ENCODE peak calls at places on chromosomes 6 and 20, in nine cellular contexts. D, C, A, M, Q, B, Z, O and H are unnamed samples.

GRCh38 chr20:45576995-45577394 is 2.1 kb downstream of the WFDC8 start:
- DNase-seq in D (no peak), C (no peak), A (no peak), M (peak; percentile 9), Q (no peak), B (no peak), Z (no peak), O (no peak), H (no peak)

GRCh38 chr20:44650777-44651493 is 564 bp downstream of the ADA start:
- DNase-seq in D (no peak), C (no peak), A (no peak), M (peak; percentile 19), Q (no peak), B (no peak), Z (no peak), O (no peak), H (no peak)

GRCh38 chr6:48641544-48641943 is 530.5 kb upstream of the PTCHD4 start:
- DNase-seq in D (no peak), C (no peak), A (no peak), M (peak; percentile 4), Q (no peak), B (no peak), Z (no peak), O (peak; percentile 81), H (no peak)

GRCh38 chr20:47354710-47355488 is 1.6 kb downstream of the ZMYND8 start:
- DNase-seq in D (no peak), C (no peak), A (no peak), M (peak; percentile 60), Q (no peak), B (no peak), Z (no peak), O (peak; percentile 52), H (no peak)

GRCh38 chr20:6164421-6165341 is 41.9 kb upstream of the FERMT1 start:
- DNase-seq in D (no peak), C (no peak), A (no peak), M (peak; percentile 7), Q (no peak), B (no peak), Z (no peak), O (peak; percentile 40), H (no peak)

GRCh38 chr6:98678481-98678880 is 155.9 kb upstream of the POU3F2 start:
- DNase-seq in D (no peak), C (no peak), A (no peak), M (no peak), Q (no peak), B (no peak), Z (no peak), O (no peak), H (no peak)

GRCh38 chr6:107690864-107691661 is 133.1 kb downstream of the SCML4 start:
- DNase-seq in D (no peak), C (no peak), A (no peak), M (peak; percentile 78), Q (no peak), B (no peak), Z (no peak), O (no peak), H (peak; percentile 57)

GRCh38 chr20:16314722-16315121 is 258.5 kb downstream of the KIF16B start:
- DNase-seq in D (no peak), C (no peak), A (no peak), M (no peak), Q (no peak), B (no peak), Z (no peak), O (no peak), H (no peak)

GRCh38 chr20:42027746-42028268 is 409.6 kb upstream of the CHD6 start:
- DNase-seq in D (no peak), C (no peak), A (no peak), M (no peak), Q (no peak), B (peak; percentile 23), Z (no peak), O (no peak), H (no peak)

GRCh38 chr20:62665826-62666735 is 23.8 kb downstream of the SLCO4A1 start:
- DNase-seq in D (no peak), C (no peak), A (no peak), M (no peak), Q (no peak), B (peak; percentile 93), Z (no peak), O (peak; percentile 19), H (no peak)

GRCh38 chr6:16514249-16514648 is 247.0 kb downstream of the ATXN1 start:
- DNase-seq in D (no peak), C (peak; percentile 42), A (no peak), M (peak; percentile 85), Q (no peak), B (no peak), Z (peak; percentile 51), O (peak; percentile 64), H (peak; percentile 71)

GRCh38 chr20:661474-662288 is 8.7 kb upstream of the SRXN1 start:
- DNase-seq in D (no peak), C (no peak), A (no peak), M (no peak), Q (no peak), B (no peak), Z (no peak), O (no peak), H (peak; percentile 81)

GRCh38 chr6:139547082-139547776 is 172.8 kb upstream of the CITED2 start:
- DNase-seq in D (no peak), C (no peak), A (no peak), M (no peak), Q (no peak), B (no peak), Z (no peak), O (peak; percentile 13), H (no peak)

GRCh38 chr6:43772571-43773049 is 2.6 kb downstream of the VEGFA start:
- DNase-seq in D (no peak), C (no peak), A (no peak), M (no peak), Q (no peak), B (no peak), Z (peak; percentile 33), O (no peak), H (peak; percentile 86)

GRCh38 chr6:42315991-42316378 is 98.3 kb upstream of the MRPS10 start:
- DNase-seq in D (peak; percentile 56), C (peak; percentile 50), A (no peak), M (peak; percentile 92), Q (no peak), B (no peak), Z (no peak), O (peak; percentile 99), H (peak; percentile 79)